ENCODE peak calls at places on chromosomes 13 and 19, in eight cellular contexts. E is posterior vena cava, P is mucosa of gallbladder, T is esophagus squamous epithelium, L is non-pigmented ciliary epithelial cell, C is neural crest cell, D is thoracic aorta, A is NCI-H1092. Z is an unnamed sample.
A peak's percentile ranks its signal among the peaks of the same experiment; 100 is the strongest.

GRCh38 chr19:14053500-14053899 is 8.4 kb downstream of the PALM3 start:
- DNase-seq in E (no peak), P (no peak), T (no peak), L (no peak), C (no peak), D (no peak), A (no peak), Z (no peak)

GRCh38 chr19:18340990-18341868 is 831 bp downstream of the PGPEP1 start:
- DNase-seq in E (peak; percentile 88), P (peak; percentile 50), T (no peak), L (no peak), C (no peak), D (no peak), A (no peak), Z (no peak)

GRCh38 chr13:49610176-49610575 is 18.1 kb upstream of the ARL11 start:
- DNase-seq in E (no peak), P (no peak), T (no peak), L (no peak), C (no peak), D (no peak), A (peak; percentile 78), Z (no peak)

GRCh38 chr19:44587863-44588752 is 25.3 kb upstream of the IGSF23 start:
- DNase-seq in E (no peak), P (no peak), T (no peak), L (peak; percentile 72), C (no peak), D (no peak), A (no peak), Z (no peak)

GRCh38 chr19:5957132-5957531 is 20.8 kb downstream of the RANBP3 start:
- DNase-seq in E (no peak), P (no peak), T (no peak), L (no peak), C (no peak), D (no peak), A (peak; percentile 27), Z (no peak)

GRCh38 chr13:90951663-90952062 is 395.8 kb upstream of the MIR17HG start:
- DNase-seq in E (no peak), P (no peak), T (no peak), L (no peak), C (no peak), D (no peak), A (no peak), Z (no peak)

GRCh38 chr13:78680611-78681010 is 21.7 kb upstream of the OBI1 start:
- DNase-seq in E (no peak), P (no peak), T (no peak), L (no peak), C (no peak), D (no peak), A (peak; percentile 50), Z (no peak)

GRCh38 chr13:79457948-79458347 is 23.0 kb upstream of the NDFIP2 start:
- DNase-seq in E (no peak), P (no peak), T (no peak), L (peak; percentile 73), C (no peak), D (no peak), A (no peak), Z (no peak)

GRCh38 chr19:55563261-55563690 is 17.4 kb downstream of the ZNF579 start:
- DNase-seq in E (no peak), P (peak; percentile 61), T (no peak), L (no peak), C (no peak), D (no peak), A (peak; percentile 35), Z (no peak)

GRCh38 chr19:16373539-16373938 is 48.9 kb downstream of the KLF2 start:
- DNase-seq in E (peak; percentile 92), P (peak; percentile 68), T (no peak), L (no peak), C (no peak), D (no peak), A (no peak), Z (no peak)

GRCh38 chr19:38455031-38455430 is 21.5 kb downstream of the RYR1 start:
- DNase-seq in E (no peak), P (no peak), T (no peak), L (no peak), C (peak; percentile 29), D (no peak), A (no peak), Z (no peak)

GRCh38 chr13:80436571-80437169 is 95.7 kb upstream of the SPRY2 start:
- DNase-seq in E (no peak), P (no peak), T (no peak), L (no peak), C (no peak), D (no peak), A (no peak), Z (no peak)

GRCh38 chr19:47305309-47305751 is 4.3 kb upstream of the C5AR1 start:
- DNase-seq in E (peak; percentile 91), P (peak; percentile 53), T (no peak), L (peak; percentile 70), C (peak; percentile 75), D (peak; percentile 40), A (peak; percentile 0), Z (peak; percentile 46)

GRCh38 chr13:86562876-86563275 is 763.7 kb upstream of the SLITRK6 start:
- DNase-seq in E (no peak), P (no peak), T (no peak), L (no peak), C (no peak), D (no peak), A (no peak), Z (no peak)

GRCh38 chr13:94249512-94249911 is 230.0 kb downstream of the DCT start:
- DNase-seq in E (no peak), P (no peak), T (no peak), L (peak; percentile 86), C (no peak), D (no peak), A (no peak), Z (no peak)

GRCh38 chr19:3163230-3163886 is 15.2 kb upstream of the S1PR4 start:
- DNase-seq in E (peak; percentile 90), P (no peak), T (no peak), L (no peak), C (peak; percentile 62), D (no peak), A (peak; percentile 56), Z (no peak)

GRCh38 chr19:42074513-42075363 is 1.2 kb upstream of the ZNF574 start:
- DNase-seq in E (no peak), P (no peak), T (no peak), L (no peak), C (no peak), D (no peak), A (no peak), Z (no peak)

GRCh38 chr13:20482818-20483217 is 42.8 kb downstream of the CRYL1 start:
- DNase-seq in E (no peak), P (no peak), T (no peak), L (no peak), C (no peak), D (no peak), A (no peak), Z (no peak)

GRCh38 chr19:19278315-19278714 is 5.2 kb upstream of the TM6SF2 start:
- DNase-seq in E (no peak), P (no peak), T (no peak), L (no peak), C (no peak), D (no peak), A (peak; percentile 68), Z (no peak)

GRCh38 chr13:62293081-62293480 is 877.4 kb upstream of the PCDH20 start:
- DNase-seq in E (no peak), P (no peak), T (no peak), L (no peak), C (no peak), D (no peak), A (no peak), Z (no peak)

GRCh38 chr13:38980628-38981078 is 10.0 kb downstream of the STOML3 start:
- DNase-seq in E (no peak), P (peak; percentile 14), T (no peak), L (no peak), C (no peak), D (no peak), A (no peak), Z (no peak)

GRCh38 chr19:3710265-3710812 is 2.2 kb downstream of the TJP3 start:
- DNase-seq in E (peak; percentile 93), P (peak; percentile 95), T (no peak), L (no peak), C (no peak), D (no peak), A (peak; percentile 63), Z (no peak)

GRCh38 chr19:19661675-19662251 is 1.7 kb downstream of the ATP13A1 start:
- DNase-seq in E (peak; percentile 63), P (no peak), T (no peak), L (no peak), C (no peak), D (no peak), A (no peak), Z (peak; percentile 95)

GRCh38 chr19:13404236-13404635 is 102.0 kb downstream of the CACNA1A start:
- DNase-seq in E (no peak), P (no peak), T (no peak), L (no peak), C (no peak), D (no peak), A (no peak), Z (no peak)

GRCh38 chr13:93190006-93190405 is 36.6 kb upstream of the GPC6 start:
- DNase-seq in E (no peak), P (no peak), T (no peak), L (no peak), C (no peak), D (no peak), A (no peak), Z (no peak)

GRCh38 chr13:38922170-38922569 is 68.5 kb downstream of the STOML3 start:
- DNase-seq in E (no peak), P (no peak), T (no peak), L (no peak), C (no peak), D (no peak), A (no peak), Z (no peak)

GRCh38 chr19:58409010-58409790 is 751 bp downstream of the ZNF584 start:
- DNase-seq in E (peak; percentile 73), P (no peak), T (no peak), L (no peak), C (no peak), D (no peak), A (no peak), Z (no peak)

GRCh38 chr19:31268751-31269150 is 80.5 kb downstream of the TSHZ3 start:
- DNase-seq in E (no peak), P (no peak), T (no peak), L (no peak), C (no peak), D (no peak), A (no peak), Z (no peak)

GRCh38 chr19:13195678-13196077 is 45.5 kb downstream of the IER2 start:
- DNase-seq in E (no peak), P (peak; percentile 64), T (no peak), L (no peak), C (peak; percentile 46), D (no peak), A (no peak), Z (peak; percentile 61)

GRCh38 chr19:2561895-2562294 is 86.0 kb downstream of the GADD45B start:
- DNase-seq in E (peak; percentile 76), P (no peak), T (no peak), L (no peak), C (no peak), D (no peak), A (no peak), Z (peak; percentile 80)

GRCh38 chr19:16025108-16026101 is 50.9 kb upstream of the TPM4 start:
- DNase-seq in E (peak; percentile 84), P (no peak), T (no peak), L (peak; percentile 8), C (no peak), D (no peak), A (no peak), Z (no peak)

GRCh38 chr19:49020931-49021895 is 2.9 kb downstream of the CGB3 start:
- DNase-seq in E (no peak), P (no peak), T (no peak), L (no peak), C (no peak), D (no peak), A (no peak), Z (no peak)

GRCh38 chr19:37466798-37467607 is at the start of gene ZNF569:
- DNase-seq in E (peak; percentile 96), P (peak; percentile 95), T (peak; percentile 59), L (peak; percentile 76), C (peak; percentile 70), D (peak; percentile 59), A (peak; percentile 86), Z (peak; percentile 88)

GRCh38 chr19:53545271-53546065 is 7.5 kb downstream of the ZNF331 start:
- DNase-seq in E (no peak), P (no peak), T (no peak), L (no peak), C (no peak), D (no peak), A (no peak), Z (no peak)

Z was measured in GM12864.